ENCODE peak calls at places on chromosomes 1 and 21, in seven cellular contexts. One of them, this sample, is unnamed.

GRCh38 chr1:93993731-93994130 is 84.5 kb upstream of the GCLM start:
- DNase-seq in SHP77: no peak
- DNase-seq in AG09309: no peak
- DNase-seq in hippocampal formation: no peak
- DNase-seq in transverse colon: no peak
- DNase-seq in smooth muscle cell of the brain vasculature: no peak
- DNase-seq in NCI-H1436: no peak
- DNase-seq in this sample: no peak

GRCh38 chr1:113255728-113256347 is 134.5 kb upstream of the MAGI3 start:
- DNase-seq in SHP77: no peak
- DNase-seq in AG09309: no peak
- DNase-seq in hippocampal formation: no peak
- DNase-seq in transverse colon: peak
- DNase-seq in smooth muscle cell of the brain vasculature: no peak
- DNase-seq in NCI-H1436: no peak
- DNase-seq in this sample: no peak

GRCh38 chr1:26291939-26292338 is 12.1 kb downstream of the SH3BGRL3 start:
- DNase-seq in SHP77: no peak
- DNase-seq in AG09309: no peak
- DNase-seq in hippocampal formation: no peak
- DNase-seq in transverse colon: no peak
- DNase-seq in smooth muscle cell of the brain vasculature: no peak
- DNase-seq in NCI-H1436: no peak
- DNase-seq in this sample: no peak

GRCh38 chr21:34810786-34811185 is 142.0 kb downstream of the CLIC6 start:
- DNase-seq in SHP77: no peak
- DNase-seq in AG09309: no peak
- DNase-seq in hippocampal formation: no peak
- DNase-seq in transverse colon: no peak
- DNase-seq in smooth muscle cell of the brain vasculature: no peak
- DNase-seq in NCI-H1436: no peak
- DNase-seq in this sample: no peak

GRCh38 chr1:156444407-156445001 is 56.1 kb downstream of the MEF2D start:
- DNase-seq in SHP77: peak
- DNase-seq in AG09309: no peak
- DNase-seq in hippocampal formation: no peak
- DNase-seq in transverse colon: no peak
- DNase-seq in smooth muscle cell of the brain vasculature: no peak
- DNase-seq in NCI-H1436: peak
- DNase-seq in this sample: peak

GRCh38 chr1:47612816-47613215 is 175.0 kb downstream of the FOXD2 start:
- DNase-seq in SHP77: no peak
- DNase-seq in AG09309: no peak
- DNase-seq in hippocampal formation: no peak
- DNase-seq in transverse colon: no peak
- DNase-seq in smooth muscle cell of the brain vasculature: no peak
- DNase-seq in NCI-H1436: no peak
- DNase-seq in this sample: no peak

GRCh38 chr1:35476099-35476674 is 81.0 kb downstream of the KIAA0319L start:
- DNase-seq in SHP77: no peak
- DNase-seq in AG09309: no peak
- DNase-seq in hippocampal formation: no peak
- DNase-seq in transverse colon: no peak
- DNase-seq in smooth muscle cell of the brain vasculature: peak
- DNase-seq in NCI-H1436: no peak
- DNase-seq in this sample: no peak

GRCh38 chr1:20485527-20486456 is at the start of gene CAMK2N1:
- DNase-seq in SHP77: peak
- DNase-seq in AG09309: no peak
- DNase-seq in hippocampal formation: peak
- DNase-seq in transverse colon: peak
- DNase-seq in smooth muscle cell of the brain vasculature: no peak
- DNase-seq in NCI-H1436: peak
- DNase-seq in this sample: peak

GRCh38 chr21:39630191-39630591 is 17.5 kb downstream of the B3GALT5 start:
- DNase-seq in SHP77: no peak
- DNase-seq in AG09309: no peak
- DNase-seq in hippocampal formation: no peak
- DNase-seq in transverse colon: no peak
- DNase-seq in smooth muscle cell of the brain vasculature: no peak
- DNase-seq in NCI-H1436: no peak
- DNase-seq in this sample: no peak